ENCODE peak calls at places on chromosomes 16 and 17, in four cellular contexts. Q, Z, C and Y are unnamed samples.

GRCh38 chr16:88390760-88391496 is 8.2 kb downstream of the ZNF469 start:
- DNase-seq in Q (no peak), Z (no peak), C (no peak), Y (no peak)

GRCh38 chr16:66344533-66345145 is 21.9 kb upstream of the CDH5 start:
- DNase-seq in Q (peak), Z (peak), C (peak), Y (no peak)

GRCh38 chr16:25110392-25110947 is 1.1 kb upstream of the LCMT1 start:
- DNase-seq in Q (peak), Z (no peak), C (no peak), Y (no peak)

GRCh38 chr17:39787038-39787437 is 49.3 kb downstream of the GRB7 start:
- DNase-seq in Q (no peak), Z (no peak), C (no peak), Y (no peak)

GRCh38 chr17:45973099-45973838 is 25.8 kb upstream of the STH start:
- DNase-seq in Q (no peak), Z (no peak), C (no peak), Y (no peak)

GRCh38 chr17:74972107-74972972 is at the start of gene HID1:
- DNase-seq in Q (peak), Z (no peak), C (peak), Y (peak)

GRCh38 chr17:48389903-48390302 is 40.1 kb downstream of the SKAP1 start:
- DNase-seq in Q (no peak), Z (no peak), C (no peak), Y (no peak)

GRCh38 chr17:78341559-78342437 is 18.1 kb downstream of the SOCS3 start:
- DNase-seq in Q (peak), Z (peak), C (no peak), Y (no peak)

GRCh38 chr17:73338050-73338491 is 26.3 kb upstream of the CDC42EP4 start:
- DNase-seq in Q (no peak), Z (no peak), C (no peak), Y (no peak)

GRCh38 chr17:21199311-21199710 is 14.7 kb downstream of the TMEM11 start:
- DNase-seq in Q (no peak), Z (peak), C (no peak), Y (no peak)

GRCh38 chr17:78324391-78325075 is 35.3 kb downstream of the SOCS3 start:
- DNase-seq in Q (no peak), Z (peak), C (no peak), Y (no peak)

GRCh38 chr16:47311738-47312505 is 148.9 kb downstream of the ITFG1 start:
- DNase-seq in Q (no peak), Z (peak), C (no peak), Y (no peak)

GRCh38 chr17:5793899-5794298 is 209.6 kb upstream of the NLRP1 start:
- DNase-seq in Q (peak), Z (no peak), C (peak), Y (no peak)

GRCh38 chr16:4319454-4319853 is 3.6 kb downstream of the GLIS2 start:
- DNase-seq in Q (no peak), Z (no peak), C (no peak), Y (no peak)

GRCh38 chr17:14038206-14038605 is 31.1 kb upstream of the COX10 start:
- DNase-seq in Q (no peak), Z (peak), C (no peak), Y (no peak)

GRCh38 chr16:57689772-57690558 is 4.6 kb upstream of the DRC7 start:
- DNase-seq in Q (no peak), Z (no peak), C (no peak), Y (no peak)

GRCh38 chr16:84553873-84554399 is 49.5 kb upstream of the MEAK7 start:
- DNase-seq in Q (no peak), Z (no peak), C (no peak), Y (peak)

GRCh38 chr17:75416006-75416405 is 10.5 kb upstream of the GRB2 start:
- DNase-seq in Q (no peak), Z (no peak), C (no peak), Y (no peak)

GRCh38 chr16:57039148-57039812 is 49.9 kb downstream of the NLRC5 start:
- DNase-seq in Q (no peak), Z (no peak), C (no peak), Y (peak)

GRCh38 chr17:76046064-76046463 is 19.0 kb upstream of the EVPL start:
- DNase-seq in Q (no peak), Z (no peak), C (no peak), Y (no peak)

GRCh38 chr17:70121136-70121535 is 46.1 kb downstream of the KCNJ16 start:
- DNase-seq in Q (no peak), Z (no peak), C (no peak), Y (no peak)

GRCh38 chr16:84339766-84340165 is 28.6 kb upstream of the ATP2C2 start:
- DNase-seq in Q (no peak), Z (no peak), C (no peak), Y (no peak)

GRCh38 chr16:59633996-59634579 is 900.0 kb upstream of the GOT2 start:
- DNase-seq in Q (no peak), Z (peak), C (no peak), Y (no peak)

GRCh38 chr17:63478814-63479494 is 2.1 kb downstream of the ACE start:
- DNase-seq in Q (peak), Z (peak), C (peak), Y (peak)

GRCh38 chr16:30637952-30638351 is 12.8 kb upstream of the PRR14 start:
- DNase-seq in Q (peak), Z (peak), C (peak), Y (peak)

GRCh38 chr17:9928601-9929341 is 23.7 kb upstream of the RCVRN start:
- DNase-seq in Q (peak), Z (peak), C (peak), Y (no peak)

GRCh38 chr16:70151391-70151790 is 22.2 kb upstream of the CLEC18C start:
- DNase-seq in Q (no peak), Z (no peak), C (no peak), Y (no peak)